ENCODE peak calls at places on chromosomes 16 and 17, in nine cellular contexts. A is psoas muscle, J is lower leg skin, V is HL-60, U is heart left ventricle, B is IMR-90, T is AG10803, L is breast epithelium, N is GM12865. D is an unnamed sample.
A peak's percentile ranks its signal among the peaks of the same experiment; 100 is the strongest.

GRCh38 chr17:40437095-40437732 is 6.0 kb upstream of the IGFBP4 start:
- DNase-seq in A (no peak), J (no peak), V (peak; percentile 86), U (no peak), B (peak; percentile 26), T (no peak), L (no peak), N (no peak), D (no peak)

GRCh38 chr17:82013341-82013740 is 9.3 kb downstream of the CENPX start:
- DNase-seq in A (no peak), J (no peak), V (no peak), U (peak; percentile 68), B (peak; percentile 10), T (no peak), L (no peak), N (no peak), D (no peak)

GRCh38 chr16:35399133-35399532 is 1939.7 kb downstream of the TP53TG3F start:
- DNase-seq in A (no peak), J (no peak), V (no peak), U (no peak), B (no peak), T (no peak), L (no peak), N (no peak), D (no peak)

GRCh38 chr17:64615025-64615677 is 47.0 kb downstream of the SMURF2 start:
- DNase-seq in A (no peak), J (no peak), V (no peak), U (no peak), B (peak; percentile 80), T (peak; percentile 80), L (no peak), N (no peak), D (no peak)

GRCh38 chr17:66272699-66273390 is 29.6 kb upstream of the PRKCA start:
- DNase-seq in A (no peak), J (no peak), V (no peak), U (no peak), B (peak; percentile 89), T (peak; percentile 82), L (no peak), N (no peak), D (no peak)

GRCh38 chr17:79695293-79696158 is 35.2 kb upstream of the ENPP7 start:
- DNase-seq in A (no peak), J (no peak), V (no peak), U (peak; percentile 42), B (no peak), T (peak; percentile 13), L (no peak), N (no peak), D (no peak)

GRCh38 chr17:69066482-69066881 is 5.8 kb upstream of the ABCA9 start:
- DNase-seq in A (no peak), J (no peak), V (no peak), U (no peak), B (no peak), T (no peak), L (no peak), N (no peak), D (no peak)

GRCh38 chr17:64180674-64181073 is 50.7 kb upstream of the ERN1 start:
- DNase-seq in A (no peak), J (no peak), V (peak; percentile 38), U (no peak), B (no peak), T (no peak), L (no peak), N (no peak), D (no peak)

GRCh38 chr16:53864819-53865491 is 161.0 kb downstream of the FTO start:
- DNase-seq in A (no peak), J (no peak), V (no peak), U (no peak), B (peak; percentile 24), T (no peak), L (no peak), N (no peak), D (no peak)

GRCh38 chr16:88784074-88784855 is 755 bp downstream of the PIEZO1 start:
- DNase-seq in A (peak; percentile 83), J (peak; percentile 95), V (no peak), U (peak; percentile 81), B (peak; percentile 72), T (peak; percentile 83), L (peak; percentile 76), N (peak; percentile 56), D (peak; percentile 48)
- TF ChIP-seq CTCF in A (peak; percentile 44), J (no peak), V (no peak), U (peak; percentile 37), B (peak; percentile 57), T (peak; percentile 56), L (peak; percentile 66), N (peak; percentile 49), D (peak; percentile 31)

GRCh38 chr16:4321286-4322120 is 5.6 kb downstream of the GLIS2 start:
- DNase-seq in A (no peak), J (no peak), V (no peak), U (no peak), B (no peak), T (no peak), L (no peak), N (no peak), D (no peak)

GRCh38 chr16:4323845-4324478 is 8.1 kb downstream of the GLIS2 start:
- DNase-seq in A (peak; percentile 80), J (no peak), V (no peak), U (peak; percentile 81), B (peak; percentile 42), T (peak; percentile 62), L (no peak), N (no peak), D (no peak)

GRCh38 chr16:4324479-4324868 is 8.6 kb downstream of the GLIS2 start:
- DNase-seq in A (no peak), J (no peak), V (no peak), U (no peak), B (no peak), T (no peak), L (no peak), N (no peak), D (no peak)

GRCh38 chr16:4322121-4323035 is 6.5 kb downstream of the GLIS2 start:
- DNase-seq in A (peak; percentile 55), J (no peak), V (no peak), U (no peak), B (no peak), T (no peak), L (no peak), N (no peak), D (no peak)

DNA sequence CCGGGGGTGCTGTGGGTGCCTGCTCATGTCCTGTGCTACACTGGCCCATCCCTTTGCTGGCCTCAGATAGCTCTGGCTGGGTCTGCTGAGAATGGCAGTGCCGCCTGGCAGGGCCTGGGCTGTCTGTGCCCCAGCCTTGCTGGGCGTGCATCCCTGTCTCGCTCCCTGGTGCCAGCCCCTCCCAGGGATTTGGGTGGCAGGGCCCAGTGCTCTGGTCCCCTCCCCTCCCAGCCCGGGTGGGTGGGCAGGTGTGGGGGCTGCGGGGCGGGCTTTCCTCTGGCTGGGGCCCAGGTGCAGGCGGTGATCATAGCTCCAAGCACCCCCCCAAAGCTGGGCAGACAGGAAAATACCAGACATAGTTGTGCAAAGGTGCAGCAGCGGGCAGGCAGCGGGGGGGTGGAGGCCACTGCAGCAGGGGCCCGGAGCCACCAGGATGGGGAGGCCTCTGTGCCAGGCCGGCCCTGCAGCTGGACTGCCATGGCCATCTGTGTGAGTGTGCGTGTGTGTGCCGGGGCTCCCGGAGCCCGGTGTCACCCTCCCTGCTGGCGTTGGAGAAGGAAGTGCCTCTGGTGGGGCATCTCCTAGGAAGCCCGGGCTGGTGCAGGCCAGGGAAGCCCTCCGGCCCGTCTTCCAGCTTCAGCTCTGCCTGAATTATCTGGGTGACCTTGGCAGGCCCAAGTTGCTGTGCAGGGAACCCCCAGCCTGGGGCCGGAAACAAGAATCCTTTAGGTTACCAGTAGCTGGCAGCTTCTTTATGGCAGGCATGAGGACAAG is 7.4 kb downstream of the GLIS2 start:
- DNase-seq in A (peak; percentile 53), J (no peak), V (no peak), U (peak; percentile 65), B (no peak), T (no peak), L (no peak), N (no peak), D (no peak)
- H3K4me3 ChIP-seq in A (no peak overlapping the region), J (no peak overlapping the region), V (no peak overlapping the region), U (no peak overlapping the region), B (no peak overlapping the region), T (peak overlapping the region; percentile 7), L (no peak overlapping the region), N (no peak overlapping the region), D (no peak overlapping the region)

GRCh38 chr16:49347476-49347875 is 26.1 kb upstream of the C16orf78 start:
- DNase-seq in A (no peak), J (peak; percentile 70), V (no peak), U (no peak), B (no peak), T (no peak), L (no peak), N (no peak), D (no peak)

GRCh38 chr16:49349446-49350168 is 24.0 kb upstream of the C16orf78 start:
- DNase-seq in A (no peak), J (peak; percentile 57), V (no peak), U (no peak), B (no peak), T (no peak), L (no peak), N (no peak), D (peak; percentile 8)

GRCh38 chr16:49346459-49346858 is 27.1 kb upstream of the C16orf78 start:
- DNase-seq in A (no peak), J (peak; percentile 45), V (no peak), U (no peak), B (no peak), T (no peak), L (no peak), N (no peak), D (no peak)

GRCh38 chr16:49350265-49351103 is 23.1 kb upstream of the C16orf78 start:
- DNase-seq in A (peak; percentile 74), J (peak; percentile 90), V (no peak), U (peak; percentile 60), B (peak; percentile 34), T (peak; percentile 38), L (peak; percentile 67), N (peak; percentile 56), D (peak; percentile 69)

GRCh38 chr16:49348408-49349176 is 25.0 kb upstream of the C16orf78 start:
- DNase-seq in A (no peak), J (peak; percentile 75), V (no peak), U (no peak), B (no peak), T (no peak), L (no peak), N (peak; percentile 21), D (no peak)
- TF ChIP-seq CTCF in A (no peak), J (no peak), V (no peak), U (no peak), B (no peak), T (peak; percentile 1), L (no peak), N (peak; percentile 3), D (no peak)

GRCh38 chr17:2707721-2708584 is 3.6 kb downstream of the CLUH start:
- DNase-seq in A (peak; percentile 95), J (peak; percentile 87), V (no peak), U (peak; percentile 94), B (no peak), T (no peak), L (no peak), N (no peak), D (peak; percentile 84)
- H3K4me3 ChIP-seq in A (peak overlapping the region; percentile 82), J (no peak overlapping the region), V (no peak overlapping the region), U (peak overlapping the region; percentile 12), B (no peak overlapping the region), T (no peak overlapping the region), L (no peak overlapping the region), N (no peak overlapping the region), D (peak overlapping the region; percentile 40)

GRCh38 chr17:17972126-17972951 is at the start of the genes DRC3 and TOM1L2:
- DNase-seq in A (peak; percentile 100), J (peak; percentile 100), V (peak; percentile 93), U (peak; percentile 100), B (peak; percentile 100), T (peak; percentile 100), L (peak; percentile 100), N (peak; percentile 100), D (peak; percentile 100)
- TF ChIP-seq CTCF in A (no peak), J (no peak), V (no peak), U (peak; percentile 37), B (no peak), T (peak; percentile 5), L (peak; percentile 24), N (no peak), D (peak; percentile 7)

GRCh38 chr17:1227917-1228751 is 42.1 kb upstream of the BHLHA9 start:
- DNase-seq in A (peak; percentile 73), J (peak; percentile 88), V (no peak), U (peak; percentile 70), B (no peak), T (no peak), L (no peak), N (peak; percentile 86), D (no peak)
- H3K4me3 ChIP-seq in A (peak overlapping the region; percentile 60), J (no peak overlapping the region), V (peak overlapping the region; percentile 60), U (peak overlapping the region; percentile 32), B (no peak overlapping the region), T (no peak overlapping the region), L (peak overlapping the region; percentile 74), N (peak overlapping the region; percentile 81), D (peak overlapping the region; percentile 88)

D was measured in ascending aorta.